ENCODE peak calls at places on chromosome 15, in four cellular contexts. P is H1, I is neuronal stem cell, Z is IMR-90. B is an unnamed sample. For H3K4me1, the result is how much of the 10 kb centered on the place peaks cover.

GRCh38 chr15:70151008-70151407 is 53.3 kb upstream of the TLE3 start:
- DNase-seq in P (no peak), I (no peak), Z (no peak), B (no peak)

GRCh38 chr15:90054618-90055097 is 47.6 kb downstream of the IDH2 start:
- DNase-seq in P (no peak), I (no peak), Z (no peak), B (no peak)

GRCh38 chr15:76932090-76932966 is 779 bp downstream of the RCN2 start:
- DNase-seq in P (no peak), I (no peak), Z (peak), B (no peak)

GRCh38 chr15:38002883-38003477 is 68.5 kb downstream of the TMCO5A start:
- DNase-seq in P (peak), I (peak), Z (peak), B (no peak)

GRCh38 chr15:90659481-90659880 is 57.7 kb upstream of the BLM start:
- DNase-seq in P (no peak), I (no peak), Z (no peak), B (peak)

GRCh38 chr15:49620174-49620573 is 444 bp downstream of the FAM227B start:
- DNase-seq in P (no peak), I (no peak), Z (peak), B (no peak)

GRCh38 chr15:90234519-90234988 is 545 bp downstream of the GDPGP1 start:
- DNase-seq in P (no peak), I (no peak), Z (peak), B (no peak)

GRCh38 chr15:71691700-71692417 is 118.5 kb upstream of the NR2E3 start:
- DNase-seq in P (no peak), I (no peak), Z (peak), B (no peak)

GRCh38 chr15:94582368-94582767 is 351.0 kb downstream of the MCTP2 start:
- DNase-seq in P (peak), I (peak), Z (no peak), B (no peak)

GRCh38 chr15:69394556-69395282 is 19.4 kb upstream of the KIF23 start:
- DNase-seq in P (peak), I (peak), Z (peak), B (peak)

GRCh38 chr15:96948981-96949380 is 618.5 kb downstream of the NR2F2 start:
- DNase-seq in P (no peak), I (no peak), Z (no peak), B (no peak)

GRCh38 chr15:96947296-96947695 is 616.8 kb downstream of the NR2F2 start:
- DNase-seq in P (no peak), I (no peak), Z (no peak), B (no peak)

DNA sequence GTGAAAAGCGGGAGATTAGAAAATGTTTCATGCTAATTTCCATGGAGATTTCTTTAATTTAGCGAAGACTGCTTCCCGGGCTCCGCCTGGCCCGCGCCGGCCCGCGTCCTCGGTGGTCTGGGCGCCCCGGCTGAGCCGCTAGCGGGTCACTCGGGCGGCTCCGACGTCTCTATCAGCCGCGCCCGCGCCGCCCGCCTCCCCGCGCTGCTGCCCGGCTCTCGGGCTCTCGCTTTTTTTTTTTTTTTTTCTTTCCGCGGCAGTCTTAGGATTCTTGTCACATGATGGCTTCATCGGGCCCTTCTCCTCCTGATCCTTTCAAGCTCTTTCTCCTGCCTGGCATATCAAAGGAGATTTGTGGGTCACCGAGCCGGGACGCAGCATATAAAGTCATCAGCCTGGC is 617.3 kb downstream of the NR2F2 start:
- DNase-seq in P (peak), I (peak), Z (no peak), B (no peak)
- H3K4me3 ChIP-seq in P (peak), I (peak), Z (no peak), B (no peak)

DNA sequence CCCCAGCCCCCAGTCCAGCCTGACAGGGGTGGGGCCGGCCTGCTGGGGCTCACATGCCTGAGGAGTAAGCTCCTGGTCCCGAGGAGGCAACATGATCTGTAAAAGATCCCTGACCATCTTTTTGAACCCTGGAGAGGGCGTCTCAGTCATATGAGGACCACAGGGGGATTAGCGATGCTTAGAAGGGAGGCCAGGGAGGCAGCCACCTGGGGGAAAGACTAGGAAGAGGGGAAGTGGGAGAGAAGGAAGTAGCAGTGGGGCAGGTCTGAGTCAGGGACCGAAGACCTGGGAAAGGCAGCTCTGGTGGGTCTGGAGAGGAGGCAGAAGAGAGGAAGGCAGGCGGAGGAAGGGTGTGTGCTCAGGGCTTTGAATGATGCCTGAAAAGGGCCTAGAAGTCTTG is 18.9 kb downstream of the PIF1 start:
- DNase-seq in P (no peak), I (no peak), Z (no peak), B (no peak)
- H3K4me1 ChIP-seq in P (under half), I (under half), Z (under half), B (under half)

GRCh38 chr15:52657338-52657737 is 21.9 kb downstream of the ATOSA start:
- DNase-seq in P (no peak), I (no peak), Z (peak), B (no peak)
- H3K9ac ChIP-seq in P (no peak), I (no peak), Z (no peak), B (no peak)

DNA sequence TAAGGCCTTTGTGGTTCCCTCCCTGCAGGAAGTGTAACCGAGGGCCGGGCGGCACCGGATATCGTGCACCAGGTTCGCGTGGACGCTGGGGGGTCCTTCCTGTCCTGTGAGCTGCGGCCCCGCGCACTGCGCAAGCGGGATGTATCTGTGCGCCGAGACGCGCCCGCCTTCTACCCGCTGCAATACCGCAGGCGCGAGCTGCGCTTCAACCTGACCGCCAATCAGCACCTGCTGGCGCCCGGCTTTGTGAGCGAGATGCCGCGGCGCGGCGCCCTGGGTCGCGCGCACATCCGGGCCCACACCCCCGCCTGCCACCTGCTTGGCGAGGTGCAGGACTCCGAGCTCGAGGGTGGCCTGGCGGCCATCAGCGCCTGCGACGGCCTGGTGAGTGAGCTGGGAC is 35.9 kb downstream of the SAXO2 start:
- DNase-seq in P (no peak), I (no peak), Z (no peak), B (peak)
- H3K4me3 ChIP-seq in P (no peak), I (no peak), Z (no peak), B (no peak)

GRCh38 chr15:57010724-57011123 is 92.3 kb downstream of the TCF12 start:
- DNase-seq in P (no peak), I (no peak), Z (no peak), B (no peak)

GRCh38 chr15:57015360-57015759 is 96.9 kb downstream of the TCF12 start:
- DNase-seq in P (no peak), I (no peak), Z (no peak), B (no peak)

GRCh38 chr15:57017024-57017423 is 98.6 kb downstream of the TCF12 start:
- DNase-seq in P (no peak), I (no peak), Z (peak), B (no peak)

GRCh38 chr15:57015897-57016296 is 97.5 kb downstream of the TCF12 start:
- DNase-seq in P (no peak), I (no peak), Z (peak), B (no peak)

DNA sequence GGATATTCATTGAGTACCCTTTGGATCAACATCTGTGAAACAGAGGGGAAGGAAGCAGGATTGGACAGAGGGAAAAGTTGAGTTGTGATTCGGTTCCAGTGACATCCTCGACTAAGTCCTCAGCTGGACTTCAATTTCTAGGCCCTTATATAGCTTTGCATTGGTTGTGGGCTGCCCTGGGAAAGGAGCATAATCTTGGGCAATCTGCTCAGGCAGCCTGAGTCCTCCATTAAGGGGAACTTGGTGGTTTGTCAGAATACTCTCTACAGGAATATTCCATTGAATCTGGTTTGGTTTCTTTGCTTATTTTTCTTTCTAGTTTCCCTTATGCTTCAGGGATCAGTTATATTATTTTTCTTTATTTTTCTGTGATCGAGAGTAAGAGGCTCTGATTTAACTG is 94.1 kb downstream of the TCF12 start:
- DNase-seq in P (no peak), I (no peak), Z (no peak), B (no peak)
- H3K4me1 ChIP-seq in P (under half), I (under half), Z (under half), B (under half)

GRCh38 chr15:79824321-79824720 is 72.5 kb downstream of the MTHFS start:
- DNase-seq in P (no peak), I (no peak), Z (no peak), B (no peak)
- H3K9ac ChIP-seq in P (no peak), I (no peak), Z (no peak), B (no peak)

GRCh38 chr15:101246824-101247745 is 4.8 kb downstream of the CHSY1 start:
- DNase-seq in P (no peak), I (no peak), Z (no peak), B (no peak)
- H3K4me3 ChIP-seq in P (no peak), I (no peak), Z (no peak), B (no peak)

GRCh38 chr15:101114146-101114545 is 137.7 kb downstream of the CHSY1 start:
- DNase-seq in P (no peak), I (no peak), Z (no peak), B (no peak)

GRCh38 chr15:101114610-101115009 is 137.2 kb downstream of the CHSY1 start:
- DNase-seq in P (no peak), I (no peak), Z (no peak), B (no peak)

GRCh38 chr15:101112336-101113113 is 139.3 kb downstream of the CHSY1 start:
- DNase-seq in P (no peak), I (no peak), Z (no peak), B (no peak)

GRCh38 chr15:101111570-101112262 is 140.1 kb downstream of the CHSY1 start:
- DNase-seq in P (no peak), I (no peak), Z (no peak), B (no peak)

GRCh38 chr15:101113114-101114005 is 138.5 kb downstream of the CHSY1 start:
- DNase-seq in P (no peak), I (no peak), Z (no peak), B (no peak)
- H3K4me1 ChIP-seq in P (under half), I (under half), Z (under half), B (under half)

GRCh38 chr15:48041454-48041853 is 79.3 kb upstream of the SLC24A5 start:
- DNase-seq in P (no peak), I (no peak), Z (no peak), B (no peak)

DNA sequence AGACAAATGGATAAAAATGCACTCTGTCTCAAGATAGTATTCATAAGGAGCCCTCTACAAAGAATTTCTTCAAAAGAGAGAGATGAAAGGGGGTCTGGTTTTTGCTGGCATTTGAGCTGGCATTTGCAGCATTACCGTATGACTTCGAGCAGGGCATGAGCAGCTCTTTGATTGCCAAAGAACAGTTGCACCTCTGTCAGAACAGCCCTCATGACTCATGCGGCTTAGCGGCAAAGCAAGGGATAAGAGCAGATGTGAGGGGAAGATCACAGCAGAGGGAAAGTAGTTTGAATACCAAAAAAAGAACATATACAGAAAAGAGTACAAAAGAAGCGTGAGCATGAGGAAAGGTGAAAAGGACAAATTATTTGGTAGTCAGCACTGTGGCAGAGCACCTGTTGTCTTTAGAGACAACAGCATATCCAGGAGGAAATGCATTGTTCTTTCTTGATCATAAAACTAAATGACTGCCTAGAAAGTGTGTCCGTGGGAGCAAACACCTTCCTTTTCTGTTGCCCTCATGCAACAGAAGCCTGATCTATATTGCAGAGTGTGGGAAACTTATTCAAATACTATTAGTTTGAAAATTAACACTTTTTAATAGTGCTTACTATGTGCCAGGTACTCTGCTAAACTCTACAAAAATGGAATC is 80.5 kb upstream of the SLC24A5 start:
- DNase-seq in P (no peak), I (no peak), Z (peak), B (no peak)
- H3K9ac ChIP-seq in P (no peak), I (no peak), Z (no peak), B (no peak)